ENCODE peak calls at places on chromosomes 12 and 14, in seven cellular contexts. Q, D, O, V, Z, R and C are unnamed samples.

GRCh38 chr14:68390731-68391130 is 402.1 kb downstream of the ZFP36L1 start:
- DNase-seq in Q (no peak), D (no peak), O (no peak), V (no peak), Z (no peak), R (no peak), C (no peak)

GRCh38 chr12:15581006-15581405 is 208.2 kb downstream of the EPS8 start:
- DNase-seq in Q (no peak), D (no peak), O (peak), V (no peak), Z (no peak), R (no peak), C (no peak)

GRCh38 chr12:124938606-124939427 is 24.4 kb upstream of the UBC start:
- DNase-seq in Q (peak), D (peak), O (no peak), V (peak), Z (peak), R (peak), C (peak)

GRCh38 chr14:99350751-99351150 is 78.8 kb upstream of the BCL11B start:
- DNase-seq in Q (no peak), D (no peak), O (no peak), V (no peak), Z (no peak), R (no peak), C (no peak)

GRCh38 chr14:68167019-68167716 is 347.6 kb downstream of the RAD51B start:
- DNase-seq in Q (no peak), D (no peak), O (no peak), V (no peak), Z (no peak), R (no peak), C (no peak)

GRCh38 chr12:124422142-124422569 is 127.3 kb downstream of the RFLNA start:
- DNase-seq in Q (peak), D (no peak), O (no peak), V (no peak), Z (peak), R (no peak), C (no peak)

GRCh38 chr12:26058818-26059217 is 66.0 kb downstream of the BHLHE41 start:
- DNase-seq in Q (no peak), D (no peak), O (no peak), V (no peak), Z (no peak), R (no peak), C (no peak)

GRCh38 chr12:95653761-95654546 is 102.7 kb upstream of the USP44 start:
- DNase-seq in Q (no peak), D (no peak), O (no peak), V (no peak), Z (no peak), R (peak), C (peak)

GRCh38 chr12:54588110-54588831 is at the start of gene PPP1R1A:
- DNase-seq in Q (peak), D (no peak), O (no peak), V (no peak), Z (no peak), R (no peak), C (no peak)

GRCh38 chr12:46388427-46388992 is 15.9 kb upstream of the SLC38A2 start:
- DNase-seq in Q (no peak), D (no peak), O (no peak), V (peak), Z (no peak), R (peak), C (no peak)

GRCh38 chr14:86708846-86709339 is 1178.9 kb downstream of the FLRT2 start:
- DNase-seq in Q (no peak), D (no peak), O (no peak), V (no peak), Z (no peak), R (no peak), C (no peak)

GRCh38 chr12:96301732-96302131 is 98.5 kb downstream of the CDK17 start:
- DNase-seq in Q (no peak), D (no peak), O (no peak), V (no peak), Z (no peak), R (no peak), C (no peak)

GRCh38 chr12:132064641-132065040 is 79.5 kb downstream of the DDX51 start:
- DNase-seq in Q (no peak), D (no peak), O (no peak), V (no peak), Z (no peak), R (no peak), C (no peak)

GRCh38 chr14:105412768-105413541 is 6.7 kb upstream of the MTA1 start:
- DNase-seq in Q (peak), D (no peak), O (no peak), V (no peak), Z (no peak), R (no peak), C (no peak)

GRCh38 chr14:65179918-65180724 is 77.8 kb upstream of the MAX start:
- DNase-seq in Q (peak), D (no peak), O (no peak), V (peak), Z (no peak), R (peak), C (peak)

GRCh38 chr14:37584211-37585100 is 10.6 kb downstream of the FOXA1 start:
- DNase-seq in Q (no peak), D (no peak), O (no peak), V (no peak), Z (no peak), R (no peak), C (no peak)

GRCh38 chr12:12153596-12153995 is 82.9 kb downstream of the BCL2L14 start:
- DNase-seq in Q (no peak), D (no peak), O (no peak), V (no peak), Z (no peak), R (no peak), C (no peak)

GRCh38 chr12:47868041-47868440 is 36.8 kb downstream of the VDR start:
- DNase-seq in Q (no peak), D (no peak), O (no peak), V (no peak), Z (no peak), R (peak), C (no peak)

GRCh38 chr12:6277982-6278438 is 32.5 kb upstream of the PLEKHG6 start:
- DNase-seq in Q (no peak), D (no peak), O (no peak), V (no peak), Z (peak), R (no peak), C (no peak)

GRCh38 chr14:70784886-70785285 is 24.4 kb downstream of the MAP3K9 start:
- DNase-seq in Q (no peak), D (no peak), O (no peak), V (no peak), Z (no peak), R (no peak), C (no peak)

GRCh38 chr12:51751657-51752056 is 96.9 kb downstream of the FIGNL2 start:
- DNase-seq in Q (no peak), D (no peak), O (no peak), V (no peak), Z (no peak), R (peak), C (peak)

GRCh38 chr12:113230315-113231274 is 9.3 kb downstream of the TPCN1 start:
- DNase-seq in Q (peak), D (no peak), O (no peak), V (no peak), Z (no peak), R (peak), C (no peak)

GRCh38 chr12:96190403-96191170 is 3.6 kb upstream of the ELK3 start:
- DNase-seq in Q (no peak), D (no peak), O (no peak), V (no peak), Z (peak), R (no peak), C (no peak)

GRCh38 chr14:76235628-76236027 is 83.9 kb downstream of the GPATCH2L start:
- DNase-seq in Q (no peak), D (no peak), O (no peak), V (no peak), Z (no peak), R (no peak), C (no peak)

GRCh38 chr14:100898935-100899840 is 4.3 kb downstream of the RTL1 start:
- DNase-seq in Q (peak), D (no peak), O (no peak), V (no peak), Z (no peak), R (peak), C (no peak)

GRCh38 chr14:103275000-103275399 is 59.0 kb upstream of the EIF5 start:
- DNase-seq in Q (no peak), D (no peak), O (no peak), V (no peak), Z (no peak), R (no peak), C (no peak)

GRCh38 chr14:103273847-103274615 is 60.0 kb upstream of the EIF5 start:
- DNase-seq in Q (peak), D (no peak), O (no peak), V (no peak), Z (no peak), R (no peak), C (no peak)

GRCh38 chr14:103271189-103271588 is 62.8 kb upstream of the EIF5 start:
- DNase-seq in Q (no peak), D (no peak), O (no peak), V (no peak), Z (no peak), R (no peak), C (no peak)

DNA sequence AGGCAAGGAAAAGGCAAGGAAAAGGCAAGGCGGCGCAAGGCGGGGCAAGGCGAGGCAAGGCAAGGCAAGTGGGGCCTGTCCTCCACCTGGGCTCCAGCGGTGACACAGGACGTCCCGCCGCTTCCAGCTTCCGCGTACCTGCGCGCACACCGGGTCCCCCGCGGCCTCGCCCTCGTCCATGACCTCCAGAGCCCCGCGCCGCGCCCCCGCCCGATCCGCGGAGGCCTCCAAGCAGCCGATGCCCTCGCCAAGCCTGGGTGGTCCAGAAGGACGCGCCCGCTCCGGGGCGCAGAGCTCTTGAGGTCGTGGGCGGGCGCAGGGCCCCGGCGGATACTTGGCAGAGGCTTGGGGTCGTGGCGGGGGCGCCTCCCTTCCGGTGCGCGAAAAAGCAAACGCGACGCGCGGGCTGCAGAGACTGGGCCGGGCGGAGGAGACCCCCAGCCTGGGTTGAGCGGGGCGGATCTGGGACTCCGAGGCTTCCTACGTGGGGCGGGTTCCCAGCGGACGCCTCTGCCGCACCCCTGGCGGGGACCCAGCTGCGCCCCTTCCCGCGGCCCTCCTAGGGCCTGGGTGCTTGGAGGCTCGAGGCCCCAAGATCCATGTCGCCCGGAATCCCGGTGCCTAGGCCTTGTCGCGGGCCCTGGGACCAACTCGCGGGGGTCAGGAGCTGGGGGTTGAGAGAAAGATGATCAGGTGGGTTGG is 60.7 kb upstream of the EIF5 start:
- DNase-seq in Q (peak), D (no peak), O (no peak), V (no peak), Z (no peak), R (no peak), C (no peak)
- H3K4me3 ChIP-seq in Q (peak), D (no peak), O (no peak), V (no peak), Z (peak), R (no peak), C (peak)

GRCh38 chr14:51592836-51593235 is 58.9 kb upstream of the FRMD6 start:
- DNase-seq in Q (no peak), D (no peak), O (no peak), V (no peak), Z (no peak), R (no peak), C (no peak)
- H3K4me3 ChIP-seq in Q (no peak), D (no peak), O (no peak), V (no peak), Z (no peak), R (no peak), C (no peak)

GRCh38 chr14:36511981-36512584 is 7.9 kb downstream of the NKX2-1 start:
- DNase-seq in Q (no peak), D (no peak), O (no peak), V (no peak), Z (no peak), R (no peak), C (no peak)

GRCh38 chr14:36508418-36509051 is 11.5 kb downstream of the NKX2-1 start:
- DNase-seq in Q (no peak), D (no peak), O (no peak), V (no peak), Z (no peak), R (no peak), C (no peak)

GRCh38 chr14:36510874-36511273 is 9.2 kb downstream of the NKX2-1 start:
- DNase-seq in Q (no peak), D (no peak), O (no peak), V (no peak), Z (no peak), R (no peak), C (no peak)

GRCh38 chr14:36509056-36509917 is 10.7 kb downstream of the NKX2-1 start:
- DNase-seq in Q (no peak), D (no peak), O (no peak), V (no peak), Z (no peak), R (no peak), C (no peak)

DNA sequence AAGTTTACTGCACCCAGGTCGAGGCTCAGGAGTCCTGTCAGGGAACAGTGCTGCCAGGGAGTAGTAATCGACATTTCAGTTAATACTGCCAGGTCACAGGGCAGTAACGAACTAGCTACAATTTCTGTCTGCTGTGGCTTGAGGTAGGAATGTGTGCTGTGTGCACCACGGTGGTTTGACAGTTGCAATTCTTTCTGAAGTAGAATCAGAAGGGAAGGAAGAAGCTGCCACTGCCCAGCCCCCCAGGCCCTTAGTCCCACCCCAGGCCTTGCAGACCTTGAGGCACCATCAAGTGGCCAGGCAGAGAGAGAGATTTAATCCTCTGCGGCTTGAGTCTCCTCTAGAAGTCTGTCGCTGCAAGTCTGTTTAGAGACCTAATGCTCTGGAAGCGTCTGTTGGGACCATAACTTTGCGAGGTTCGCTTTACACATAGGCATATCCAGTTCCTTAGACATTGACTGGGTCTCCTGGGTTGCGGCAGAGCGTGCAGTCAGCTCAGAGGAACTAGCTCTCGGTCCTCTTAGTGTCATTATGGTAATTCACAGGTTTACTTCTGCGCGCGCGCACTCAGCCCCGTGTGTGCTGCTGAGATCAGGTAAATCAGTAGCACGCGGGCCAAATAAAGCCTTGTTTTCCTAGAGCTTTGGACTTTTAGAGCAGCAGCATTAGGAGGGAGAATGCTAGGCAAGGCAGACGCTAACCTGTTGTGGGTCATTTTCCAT is 9.8 kb downstream of the NKX2-1 start:
- DNase-seq in Q (no peak), D (no peak), O (no peak), V (no peak), Z (no peak), R (no peak), C (no peak)
- H3K4me3 ChIP-seq in Q (no peak), D (no peak), O (no peak), V (no peak), Z (no peak), R (no peak), C (no peak)

GRCh38 chr14:103402700-103403099 is 17.5 kb downstream of the MARK3 start:
- DNase-seq in Q (no peak), D (no peak), O (no peak), V (no peak), Z (no peak), R (peak), C (no peak)

GRCh38 chr14:103401223-103402214 is 16.3 kb downstream of the MARK3 start:
- DNase-seq in Q (no peak), D (no peak), O (no peak), V (no peak), Z (no peak), R (peak), C (no peak)

GRCh38 chr14:103400537-103400936 is 15.3 kb downstream of the MARK3 start:
- DNase-seq in Q (no peak), D (no peak), O (no peak), V (no peak), Z (no peak), R (no peak), C (no peak)

GRCh38 chr14:103404920-103405319 is 19.7 kb downstream of the MARK3 start:
- DNase-seq in Q (peak), D (no peak), O (no peak), V (no peak), Z (peak), R (peak), C (no peak)

GRCh38 chr14:103404032-103404918 is 19.1 kb downstream of the MARK3 start:
- DNase-seq in Q (no peak), D (no peak), O (no peak), V (no peak), Z (no peak), R (peak), C (no peak)
- H3K4me3 ChIP-seq in Q (peak), D (no peak), O (no peak), V (peak), Z (no peak), R (no peak), C (no peak)

DNA sequence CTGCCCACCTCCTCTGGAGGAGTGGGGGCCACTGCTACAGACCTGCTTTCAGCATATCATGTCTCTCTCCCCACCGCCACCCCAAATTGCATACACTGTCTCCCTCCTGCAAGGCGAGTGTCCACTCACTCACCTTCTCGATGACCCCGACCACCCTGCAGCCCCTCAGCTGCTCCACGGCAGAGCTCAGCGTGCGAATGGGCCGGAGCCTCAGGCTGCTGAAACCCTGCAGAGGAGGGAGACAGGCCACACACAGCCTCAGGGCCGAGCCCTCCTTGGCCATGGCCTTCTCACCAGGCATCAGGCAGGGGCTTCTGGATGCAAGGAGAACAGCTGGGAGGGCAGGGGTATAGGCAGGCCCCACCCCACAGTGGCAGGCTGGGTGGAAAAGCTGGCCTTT is 4.7 kb downstream of the RPS6KL1 start:
- DNase-seq in Q (no peak), D (no peak), O (no peak), V (no peak), Z (no peak), R (no peak), C (no peak)
- H3K4me3 ChIP-seq in Q (no peak), D (no peak), O (no peak), V (no peak), Z (no peak), R (no peak), C (no peak)

GRCh38 chr14:36315159-36315853 is 5.1 kb downstream of the MBIP start:
- DNase-seq in Q (no peak), D (no peak), O (no peak), V (peak), Z (no peak), R (no peak), C (no peak)

GRCh38 chr14:36320210-36321003 is at the start of gene MBIP:
- DNase-seq in Q (peak), D (peak), O (peak), V (peak), Z (peak), R (peak), C (peak)

GRCh38 chr14:36316131-36316530 is 4.3 kb downstream of the MBIP start:
- DNase-seq in Q (no peak), D (no peak), O (no peak), V (no peak), Z (no peak), R (no peak), C (no peak)

GRCh38 chr14:36319899-36320209 is 583 bp downstream of the MBIP start:
- DNase-seq in Q (no peak), D (no peak), O (no peak), V (no peak), Z (no peak), R (no peak), C (no peak)

DNA sequence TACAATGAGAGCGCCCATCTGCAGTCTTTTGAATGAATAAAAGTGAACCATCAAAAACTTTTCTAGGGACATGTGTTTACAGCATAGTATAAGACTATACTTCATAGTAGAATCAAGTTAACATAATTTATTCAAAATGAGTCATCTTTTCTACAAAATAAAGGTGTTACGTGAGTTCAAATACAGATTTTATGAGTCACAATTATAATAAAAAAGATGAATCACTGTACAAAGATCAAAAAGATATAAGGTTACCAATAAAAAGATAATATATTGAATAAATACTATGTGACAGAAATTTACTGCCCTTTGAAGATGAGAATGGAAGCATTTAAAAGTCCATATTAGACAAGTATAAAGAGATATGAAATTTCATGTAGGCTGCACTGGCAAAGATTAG is 2.8 kb downstream of the MBIP start:
- DNase-seq in Q (no peak), D (no peak), O (no peak), V (no peak), Z (no peak), R (peak), C (no peak)
- H3K4me3 ChIP-seq in Q (no peak), D (no peak), O (no peak), V (no peak), Z (no peak), R (no peak), C (no peak)

DNA sequence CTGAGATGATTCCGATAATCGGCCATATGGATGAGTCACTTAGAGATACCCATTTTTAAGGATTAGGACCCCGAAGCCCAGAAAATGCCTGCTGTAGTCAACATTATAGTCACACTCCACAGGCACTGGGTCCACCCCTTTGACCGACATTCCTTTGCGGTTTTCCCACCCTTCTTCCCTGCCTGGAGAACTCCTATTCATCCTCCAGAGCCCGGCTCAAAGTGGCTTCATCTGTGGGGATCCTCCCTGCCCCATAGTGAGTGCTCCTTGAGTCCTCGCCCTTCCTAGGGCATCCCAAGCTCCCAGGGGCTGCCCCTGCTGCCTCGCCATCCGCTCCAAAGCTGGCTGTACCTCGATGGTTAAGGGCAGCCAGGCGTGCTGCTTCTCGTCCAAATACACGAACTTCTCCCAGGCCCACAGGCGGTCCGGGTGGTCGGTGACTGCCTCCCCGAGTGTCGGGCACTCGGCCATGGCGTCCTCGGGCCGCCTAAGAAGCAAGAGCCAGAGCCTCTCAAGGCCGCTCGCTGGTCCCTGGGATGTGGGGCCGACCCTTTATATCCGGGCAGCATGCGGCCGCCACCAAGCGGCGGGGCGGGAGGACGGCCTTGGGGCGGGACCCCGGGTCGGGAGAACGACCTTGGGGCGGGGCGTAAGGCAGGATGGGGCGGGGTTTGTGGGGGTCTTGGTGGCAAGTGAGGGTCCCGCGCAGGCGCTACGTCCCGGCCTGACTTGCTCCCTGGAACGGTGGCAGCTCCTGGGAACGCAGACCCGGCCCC is at the start of gene TCL1A:
- DNase-seq in Q (no peak), D (no peak), O (no peak), V (no peak), Z (no peak), R (no peak), C (no peak)
- H3K4me3 ChIP-seq in Q (no peak), D (no peak), O (no peak), V (peak), Z (no peak), R (no peak), C (no peak)